ENCODE peak calls at places on chromosomes 7 and 10, in eight cellular contexts. B is heart left ventricle, O is GM12865, V is lung, D is AG09319, H is MCF 10A, Q is astrocyte of the spinal cord, G is body of pancreas. A is an unnamed sample.

GRCh38 chr10:89867964-89868363 is 166.6 kb downstream of the KIF20B start:
- DNase-seq in B (no peak), O (no peak), V (no peak), D (no peak), H (peak; percentile 42), Q (peak; percentile 35), G (no peak), A (no peak)

GRCh38 chr10:34109952-34110702 is 705.0 kb downstream of the PARD3 start:
- DNase-seq in B (no peak), O (no peak), V (no peak), D (no peak), H (peak; percentile 74), Q (peak; percentile 95), G (no peak), A (no peak)

GRCh38 chr10:18400911-18401260 is 250.5 kb downstream of the NSUN6 start:
- DNase-seq in B (no peak), O (no peak), V (no peak), D (no peak), H (no peak), Q (no peak), G (peak; percentile 60), A (no peak)

GRCh38 chr7:2357165-2357564 is 2.5 kb downstream of the EIF3B start:
- DNase-seq in B (no peak), O (no peak), V (no peak), D (no peak), H (peak; percentile 54), Q (no peak), G (no peak), A (no peak)

GRCh38 chr10:49408437-49409306 is 12.8 kb upstream of the DRGX start:
- DNase-seq in B (no peak), O (peak; percentile 39), V (no peak), D (no peak), H (peak; percentile 11), Q (no peak), G (peak; percentile 60), A (peak; percentile 13)

GRCh38 chr10:29652192-29652591 is 17.4 kb upstream of the SVIL start:
- DNase-seq in B (no peak), O (no peak), V (no peak), D (no peak), H (no peak), Q (no peak), G (no peak), A (no peak)

GRCh38 chr10:530717-531116 is 158.8 kb downstream of the DIP2C start:
- DNase-seq in B (no peak), O (no peak), V (no peak), D (no peak), H (peak; percentile 7), Q (no peak), G (no peak), A (no peak)

GRCh38 chr7:75735059-75735458 is 3.7 kb downstream of the HIP1 start:
- DNase-seq in B (no peak), O (no peak), V (no peak), D (no peak), H (no peak), Q (no peak), G (no peak), A (no peak)

GRCh38 chr10:28875535-28876208 is 198.4 kb downstream of the BAMBI start:
- DNase-seq in B (no peak), O (no peak), V (no peak), D (no peak), H (no peak), Q (peak; percentile 71), G (no peak), A (no peak)

GRCh38 chr10:47404446-47404845 is 20.4 kb upstream of the ZNF488 start:
- DNase-seq in B (no peak), O (no peak), V (no peak), D (no peak), H (no peak), Q (no peak), G (no peak), A (no peak)

GRCh38 chr10:100878291-100878910 is 34.4 kb upstream of the SLF2 start:
- DNase-seq in B (no peak), O (peak; percentile 58), V (no peak), D (peak; percentile 44), H (peak; percentile 78), Q (peak; percentile 77), G (peak; percentile 48), A (peak; percentile 54)

GRCh38 chr10:73771722-73772279 is 10.0 kb upstream of the CHCHD1 start:
- DNase-seq in B (peak; percentile 96), O (peak; percentile 86), V (no peak), D (peak; percentile 51), H (no peak), Q (no peak), G (peak; percentile 88), A (peak; percentile 82)

GRCh38 chr10:3777876-3778707 is 6.9 kb downstream of the KLF6 start:
- DNase-seq in B (no peak), O (no peak), V (no peak), D (no peak), H (peak; percentile 17), Q (peak; percentile 57), G (no peak), A (no peak)

GRCh38 chr10:30092151-30092790 is 32.9 kb upstream of the JCAD start:
- DNase-seq in B (no peak), O (no peak), V (no peak), D (no peak), H (peak; percentile 47), Q (peak; percentile 56), G (no peak), A (no peak)

GRCh38 chr10:104309980-104310978 is 28.0 kb downstream of the ITPRIP start:
- DNase-seq in B (peak; percentile 81), O (no peak), V (no peak), D (peak; percentile 56), H (peak; percentile 90), Q (peak; percentile 91), G (peak; percentile 51), A (no peak)

GRCh38 chr10:35336921-35337741 is 822 bp downstream of the CCNY start:
- DNase-seq in B (peak; percentile 75), O (no peak), V (peak; percentile 48), D (no peak), H (peak; percentile 39), Q (no peak), G (peak; percentile 54), A (peak; percentile 53)

GRCh38 chr10:88232029-88232895 is 350.9 kb downstream of the RNLS start:
- DNase-seq in B (peak; percentile 85), O (no peak), V (peak; percentile 49), D (no peak), H (peak; percentile 32), Q (peak; percentile 50), G (peak; percentile 69), A (no peak)

GRCh38 chr10:76881477-76882220 is 756.0 kb downstream of the KCNMA1 start:
- DNase-seq in B (no peak), O (peak; percentile 54), V (no peak), D (no peak), H (no peak), Q (peak; percentile 2), G (no peak), A (no peak)

GRCh38 chr7:144822223-144822622 is 13.6 kb downstream of the TPK1 start:
- DNase-seq in B (no peak), O (no peak), V (no peak), D (no peak), H (no peak), Q (no peak), G (peak; percentile 14), A (no peak)

DNA sequence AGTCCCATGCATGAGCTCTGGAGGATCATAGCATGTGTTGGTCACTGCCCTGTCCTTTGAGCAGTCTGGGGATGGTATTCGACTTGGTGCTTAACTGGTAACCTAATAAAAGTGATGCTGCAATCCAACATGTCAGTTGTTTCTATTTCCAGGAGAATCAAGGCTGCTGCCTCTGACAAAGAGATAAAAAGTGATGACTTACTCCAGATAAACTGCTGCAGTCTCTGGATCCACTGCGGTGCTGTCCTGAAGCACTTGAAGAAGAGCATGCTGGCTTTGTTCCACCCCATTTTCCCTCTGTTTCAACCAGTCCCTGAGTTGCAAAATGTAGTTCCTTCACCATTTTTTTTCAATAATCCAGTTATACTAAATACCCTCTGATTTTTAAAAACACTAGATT is 403.5 kb upstream of the ANKRD30A start:
- DNase-seq in B (no peak), O (no peak), V (no peak), D (no peak), H (no peak), Q (no peak), G (no peak), A (no peak)
- TF ChIP-seq CTCF in B (no peak), O (no peak), V (no peak), D (no peak), H (no peak), Q (no peak), G (no peak), A (no peak)

DNA sequence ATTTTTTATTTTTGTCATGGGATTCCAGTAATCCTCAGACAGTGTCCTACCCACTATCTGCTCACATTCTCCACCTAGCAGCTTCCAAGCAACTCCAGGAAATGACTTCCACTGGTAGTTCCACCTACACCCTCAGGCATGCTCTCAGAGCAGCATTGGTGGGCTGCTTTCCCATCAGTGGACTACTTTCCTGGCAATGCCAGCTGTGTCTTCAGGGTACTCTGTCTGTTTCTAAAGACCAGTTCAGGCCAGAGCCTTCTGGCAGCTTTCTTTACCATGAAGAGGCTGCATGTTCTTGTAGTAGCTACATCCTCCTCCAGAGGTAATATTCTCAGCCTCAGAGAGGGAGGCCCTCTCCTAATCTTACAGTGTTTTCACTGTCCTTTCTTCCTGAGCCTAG is 243.9 kb downstream of the HGF start:
- DNase-seq in B (no peak), O (no peak), V (no peak), D (no peak), H (no peak), Q (no peak), G (no peak), A (no peak)
- TF ChIP-seq CTCF in B (no peak), O (no peak), V (no peak), D (no peak), H (no peak), Q (no peak), G (no peak), A (no peak)

DNA sequence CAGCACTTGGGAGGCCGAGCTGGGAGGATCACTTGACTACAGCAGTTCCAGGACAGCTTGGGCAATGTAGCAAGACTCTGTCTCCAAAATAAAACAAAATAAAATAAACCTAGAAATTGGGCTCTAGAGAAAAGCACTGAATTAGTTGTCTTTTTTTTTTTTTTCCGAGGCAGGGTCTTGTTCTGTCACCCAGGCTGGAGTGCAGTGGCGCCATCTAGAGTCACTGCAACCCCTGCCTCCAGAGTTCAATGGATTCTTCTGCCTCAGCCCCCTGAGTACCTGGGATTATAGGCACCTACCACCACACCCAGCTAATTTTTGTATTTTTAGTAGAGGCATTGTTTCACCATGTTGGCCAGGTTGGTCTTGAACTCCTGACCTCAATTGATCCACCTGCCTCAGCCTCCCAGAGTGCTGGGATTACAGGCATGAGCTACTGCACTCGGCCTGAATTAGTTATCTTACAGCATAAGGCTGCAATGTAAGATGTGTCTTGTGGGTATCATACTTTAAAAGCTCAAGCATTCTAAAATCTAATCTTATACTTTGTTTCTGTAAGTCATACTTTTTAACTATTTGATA is 12.8 kb downstream of the MEIG1 start:
- DNase-seq in B (no peak), O (peak; percentile 42), V (no peak), D (no peak), H (peak; percentile 42), Q (peak; percentile 13), G (peak; percentile 68), A (peak; percentile 76)
- TF ChIP-seq CTCF in B (peak; percentile 50), O (peak; percentile 61), V (peak; percentile 34), D (peak; percentile 52), H (peak; percentile 47), Q (peak; percentile 72), G (peak; percentile 23), A (peak; percentile 75)

DNA sequence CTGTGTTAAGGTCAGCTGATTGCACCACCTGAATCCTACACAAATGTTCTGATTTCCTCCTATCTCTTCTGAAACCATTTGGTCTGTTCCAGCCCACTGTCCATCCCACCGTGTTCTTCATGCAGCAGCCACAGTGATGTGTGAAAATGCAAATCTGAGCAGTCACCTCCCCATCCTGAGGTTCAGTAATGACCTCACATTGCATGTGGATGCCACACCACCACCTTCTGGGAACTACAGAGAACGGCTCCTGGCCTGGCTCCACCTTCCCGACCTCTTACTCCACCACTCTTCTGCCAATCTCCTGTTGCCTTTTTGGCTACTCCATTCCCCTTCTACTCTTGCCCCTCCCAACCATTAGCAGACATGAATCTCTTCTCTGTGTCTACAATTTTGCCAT is 244.4 kb downstream of the TNS3 start:
- DNase-seq in B (no peak), O (peak; percentile 53), V (no peak), D (no peak), H (peak; percentile 64), Q (no peak), G (peak; percentile 13), A (no peak)
- TF ChIP-seq CTCF in B (peak; percentile 13), O (no peak), V (no peak), D (no peak), H (no peak), Q (no peak), G (no peak), A (no peak)